ENCODE peak calls at places on chromosomes 4 and X, in six cellular contexts. G is GM12892, K is ovary, R is H54, I is H1, O is thyroid gland. P is an unnamed sample.

GRCh38 chr4:185839770-185840169 is 27.8 kb upstream of the SORBS2 start:
- DNase-seq in G (no peak), K (no peak), R (no peak), I (no peak), O (no peak), P (no peak)

GRCh38 chrX:3712080-3712869 is 1.2 kb downstream of the PRKX start:
- DNase-seq in G (no peak), K (peak), R (no peak), I (no peak), O (no peak), P (peak)

GRCh38 chr4:150569384-150569987 is 12.5 kb upstream of the MAB21L2 start:
- DNase-seq in G (no peak), K (no peak), R (no peak), I (no peak), O (no peak), P (no peak)

GRCh38 chrX:68292471-68292870 is 140.8 kb downstream of the OPHN1 start:
- DNase-seq in G (no peak), K (no peak), R (no peak), I (no peak), O (no peak), P (no peak)

GRCh38 chr4:82739292-82740190 is 59.1 kb downstream of the SCD5 start:
- DNase-seq in G (peak), K (peak), R (peak), I (peak), O (peak), P (peak)

GRCh38 chr4:172147702-172148101 is 334.5 kb downstream of the GALNTL6 start:
- DNase-seq in G (no peak), K (no peak), R (no peak), I (no peak), O (no peak), P (no peak)

GRCh38 chr4:144754562-144755410 is 108.8 kb downstream of the HHIP start:
- DNase-seq in G (no peak), K (no peak), R (no peak), I (no peak), O (no peak), P (no peak)

GRCh38 chr4:186726440-186727148 is 2.9 kb upstream of the FAT1 start:
- DNase-seq in G (no peak), K (peak), R (peak), I (peak), O (peak), P (no peak)

GRCh38 chr4:168540086-168540864 is 43.4 kb downstream of the PALLD start:
- DNase-seq in G (no peak), K (no peak), R (no peak), I (no peak), O (no peak), P (no peak)

GRCh38 chr4:88219099-88219498 is 60.7 kb upstream of the ABCG2 start:
- DNase-seq in G (peak), K (no peak), R (no peak), I (no peak), O (no peak), P (no peak)

GRCh38 chrX:68830486-68831404 is 1.9 kb downstream of the EFNB1 start:
- DNase-seq in G (peak), K (peak), R (no peak), I (peak), O (peak), P (no peak)

GRCh38 chr4:73608677-73609594 is 11.3 kb downstream of the RASSF6 start:
- DNase-seq in G (no peak), K (no peak), R (no peak), I (no peak), O (peak), P (no peak)

GRCh38 chr4:182370491-182370890 is 127.3 kb downstream of the TENM3 start:
- DNase-seq in G (no peak), K (no peak), R (no peak), I (no peak), O (no peak), P (no peak)

GRCh38 chrX:154735695-154736393 is 15.0 kb downstream of the GAB3 start:
- DNase-seq in G (no peak), K (peak), R (no peak), I (no peak), O (peak), P (no peak)

GRCh38 chr4:152524429-152524828 is 11.5 kb downstream of the FBXW7 start:
- DNase-seq in G (no peak), K (no peak), R (no peak), I (no peak), O (no peak), P (no peak)

GRCh38 chr4:182338731-182339130 is 95.5 kb downstream of the TENM3 start:
- DNase-seq in G (no peak), K (no peak), R (no peak), I (no peak), O (no peak), P (no peak)

DNA sequence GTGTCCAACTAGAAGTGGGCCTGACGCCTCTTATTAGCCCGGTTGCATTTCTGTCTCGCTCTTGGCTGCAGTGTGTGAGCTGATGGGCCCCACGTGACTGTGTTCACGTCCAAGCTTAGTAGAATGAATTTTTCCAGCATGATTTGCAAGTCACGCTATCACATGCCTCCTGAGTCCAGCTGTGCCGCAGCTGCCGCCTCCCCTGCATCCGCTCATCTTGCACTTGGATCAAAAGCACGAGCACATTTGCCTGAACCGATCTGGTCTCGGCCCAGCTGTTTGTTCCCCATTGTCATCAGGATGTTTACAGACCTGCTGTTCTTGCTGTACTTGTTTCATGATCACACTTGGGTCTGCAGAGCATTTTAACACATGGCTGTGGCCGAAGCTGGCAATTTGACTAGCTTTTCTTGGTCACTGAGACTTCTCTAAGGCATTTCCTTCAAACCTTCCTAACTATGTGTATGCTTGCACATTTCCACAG is 126.5 kb downstream of the KIT start:
- DNase-seq in G (no peak), K (peak), R (no peak), I (no peak), O (peak), P (peak)
- TF ChIP-seq POLR2A in G (no peak), K (no peak), R (no peak), I (no peak), O (no peak), P (no peak)

DNA sequence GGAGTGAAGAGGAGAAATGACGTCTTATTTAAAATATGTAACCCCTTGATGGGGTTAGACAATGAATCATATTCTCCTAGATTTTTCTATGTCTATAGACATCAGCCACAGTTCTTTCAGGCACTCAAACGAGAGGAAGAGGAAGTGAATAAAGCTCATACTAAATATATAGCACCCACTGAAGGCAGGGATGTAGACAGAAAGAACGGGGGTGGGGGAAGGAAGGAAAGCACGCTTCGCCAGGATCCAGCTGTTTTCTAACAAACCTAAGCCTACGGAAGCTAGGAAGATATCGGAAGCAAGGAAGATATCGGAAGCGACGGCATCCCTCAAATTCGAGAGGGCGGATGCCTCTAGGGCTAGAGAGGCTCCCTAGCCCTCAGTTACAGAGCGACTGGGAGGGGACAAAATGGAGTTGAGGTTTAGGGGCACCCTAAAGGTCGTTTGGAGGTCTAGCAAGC is 708 bp downstream of the ACSL4 start:
- DNase-seq in G (no peak), K (no peak), R (peak), I (peak), O (no peak), P (no peak)
- TF ChIP-seq POLR2A in G (no peak), K (no peak), R (no peak), I (no peak), O (no peak), P (no peak)

GRCh38 chr4:16727218-16727617 is 171.2 kb downstream of the LDB2 start:
- DNase-seq in G (no peak), K (no peak), R (no peak), I (no peak), O (no peak), P (no peak)

GRCh38 chr4:16722386-16722785 is 176.1 kb downstream of the LDB2 start:
- DNase-seq in G (no peak), K (no peak), R (no peak), I (no peak), O (no peak), P (no peak)

GRCh38 chr4:16729361-16729760 is 169.1 kb downstream of the LDB2 start:
- DNase-seq in G (no peak), K (no peak), R (no peak), I (no peak), O (no peak), P (no peak)

GRCh38 chr4:16721618-16722291 is 176.7 kb downstream of the LDB2 start:
- DNase-seq in G (no peak), K (peak), R (no peak), I (no peak), O (no peak), P (no peak)

GRCh38 chr4:16725252-16725651 is 173.2 kb downstream of the LDB2 start:
- DNase-seq in G (no peak), K (no peak), R (no peak), I (no peak), O (no peak), P (no peak)
- TF ChIP-seq POLR2A in G (no peak), K (no peak), R (no peak), I (no peak), O (no peak), P (no peak)

GRCh38 chrX:49272426-49272825 is 2.8 kb downstream of the PPP1R3F start:
- DNase-seq in G (no peak), K (no peak), R (no peak), I (no peak), O (no peak), P (peak)

GRCh38 chrX:49276207-49276606 is 6.6 kb downstream of the PPP1R3F start:
- DNase-seq in G (no peak), K (no peak), R (no peak), I (no peak), O (no peak), P (no peak)

GRCh38 chrX:49270249-49270921 is 792 bp downstream of the PPP1R3F start:
- DNase-seq in G (no peak), K (no peak), R (no peak), I (peak), O (no peak), P (peak)

GRCh38 chrX:49271341-49271740 is 1.7 kb downstream of the PPP1R3F start:
- DNase-seq in G (no peak), K (no peak), R (no peak), I (no peak), O (peak), P (peak)

GRCh38 chrX:49273181-49273727 is 3.7 kb downstream of the PPP1R3F start:
- DNase-seq in G (no peak), K (no peak), R (no peak), I (no peak), O (no peak), P (peak)
- TF ChIP-seq POLR2A in G (no peak), K (no peak), R (no peak), I (no peak), O (no peak), P (no peak)

GRCh38 chr4:99723555-99724450 is 66.2 kb upstream of the C4orf54 start:
- DNase-seq in G (no peak), K (peak), R (peak), I (no peak), O (peak), P (no peak)
- TF ChIP-seq POLR2A in G (no peak), K (no peak), R (no peak), I (no peak), O (peak), P (no peak)

GRCh38 chr4:17577660-17578481 is 873 bp downstream of the LAP3 start:
- DNase-seq in G (peak), K (peak), R (no peak), I (no peak), O (peak), P (peak)
- TF ChIP-seq POLR2A in G (no peak), K (no peak), R (no peak), I (no peak), O (no peak), P (no peak)

P was measured in spleen.